ENCODE peak calls at places on chromosome 14, in eight cellular contexts. Y is natural killer cell, R is heart right ventricle, H is cardiac fibroblast, L is left lung, E is WTC11, A is choroid plexus epithelial cell, F is ascending aorta. G is an unnamed sample.

GRCh38 chr14:19799880-19800279 is 3.7 kb upstream of the OR4N2 start:
- DNase-seq in E (no peak), Y (no peak), F (no peak), L (no peak), A (no peak), R (no peak), H (no peak), G (no peak)

GRCh38 chr14:66563731-66564130 is 55.8 kb downstream of the GPHN start:
- DNase-seq in Y (no peak), R (no peak), A (no peak), E (no peak), F (no peak), L (no peak), H (no peak), G (no peak)

GRCh38 chr14:23068792-23069412 is 11.6 kb upstream of the CDH24 start:
- DNase-seq in H (peak), F (peak), A (peak), Y (peak), E (peak), R (no peak), L (peak), G (peak)

GRCh38 chr14:101665478-101666078 is 95.9 kb upstream of the PPP2R5C start:
- DNase-seq in E (peak), R (no peak), L (no peak), Y (no peak), A (peak), F (no peak), H (peak), G (peak)

GRCh38 chr14:89669209-89669608 is 252.2 kb upstream of the FOXN3 start:
- DNase-seq in H (no peak), F (no peak), Y (peak), R (no peak), E (no peak), A (no peak), L (peak), G (no peak)

GRCh38 chr14:77812028-77812427 is 12.1 kb downstream of the ADCK1 start:
- DNase-seq in H (no peak), Y (no peak), R (no peak), F (no peak), L (no peak), A (no peak), E (no peak), G (no peak)

GRCh38 chr14:56118611-56119181 is 485 bp downstream of the PELI2 start:
- DNase-seq in H (no peak), Y (peak), A (no peak), F (peak), R (peak), L (peak), E (no peak), G (no peak)

GRCh38 chr14:52241102-52241793 is 26.2 kb upstream of the PTGDR start:
- DNase-seq in Y (no peak), R (no peak), A (peak), F (no peak), E (no peak), H (peak), L (no peak), G (no peak)

GRCh38 chr14:56754966-56755365 is 55.3 kb downstream of the OTX2 start:
- DNase-seq in R (no peak), A (no peak), Y (no peak), F (no peak), E (no peak), H (no peak), L (no peak), G (no peak)

GRCh38 chr14:68358978-68359861 is 433.6 kb downstream of the ZFP36L1 start:
- DNase-seq in R (no peak), L (no peak), Y (no peak), H (no peak), A (no peak), E (no peak), F (no peak), G (no peak)

GRCh38 chr14:95275507-95275906 is 44.2 kb downstream of the CLMN start:
- DNase-seq in F (no peak), R (no peak), Y (no peak), H (no peak), A (no peak), E (no peak), L (no peak), G (no peak)

GRCh38 chr14:69363055-69363454 is 35.0 kb downstream of the ERH start:
- DNase-seq in F (peak), L (no peak), Y (no peak), H (peak), E (peak), A (peak), R (peak), G (no peak)

GRCh38 chr14:80055912-80056801 is 155.1 kb downstream of the DIO2 start:
- DNase-seq in F (no peak), E (peak), A (peak), Y (no peak), R (no peak), L (no peak), H (peak), G (peak)

GRCh38 chr14:100850841-100851585 is 25.1 kb downstream of the MEG3 start:
- DNase-seq in L (peak), R (peak), F (peak), E (peak), A (peak), H (peak), Y (peak), G (no peak)

GRCh38 chr14:22184157-22185025 is 404.6 kb downstream of the DAD1 start:
- DNase-seq in H (peak), F (no peak), L (no peak), Y (no peak), E (no peak), A (peak), R (no peak), G (no peak)

GRCh38 chr14:65351493-65352224 is 60.9 kb upstream of the FUT8 start:
- DNase-seq in H (no peak), L (no peak), R (no peak), A (no peak), E (no peak), F (no peak), Y (no peak), G (no peak)

GRCh38 chr14:21454843-21455550 is 926 bp downstream of the CHD8 start:
- DNase-seq in H (peak), A (peak), Y (no peak), F (no peak), E (no peak), R (no peak), L (no peak), G (no peak)

GRCh38 chr14:51419685-51420084 is 179.6 kb downstream of the TMX1 start:
- DNase-seq in A (no peak), Y (peak), H (no peak), E (no peak), L (no peak), R (no peak), F (no peak), G (no peak)

GRCh38 chr14:78446807-78447206 is 276.6 kb downstream of the NRXN3 start:
- DNase-seq in E (no peak), F (no peak), L (no peak), Y (no peak), A (peak), R (no peak), H (peak), G (no peak)

GRCh38 chr14:105168496-105168978 is at the start of gene JAG2:
- DNase-seq in F (no peak), Y (peak), H (no peak), A (peak), L (peak), E (peak), R (peak), G (no peak)

GRCh38 chr14:21343035-21343794 is 40.6 kb downstream of the SUPT16H start:
- DNase-seq in H (no peak), E (no peak), Y (no peak), L (no peak), F (no peak), A (peak), R (no peak), G (no peak)

GRCh38 chr14:76968621-76969063 is 59.9 kb downstream of the IRF2BPL start:
- DNase-seq in R (no peak), H (no peak), E (peak), L (no peak), Y (no peak), A (no peak), F (no peak), G (no peak)

GRCh38 chr14:64753374-64753773 is 49.1 kb downstream of the PLEKHG3 start:
- DNase-seq in A (no peak), Y (no peak), R (no peak), H (no peak), L (no peak), F (no peak), E (no peak), G (no peak)

GRCh38 chr14:26531894-26532293 is 65.9 kb downstream of the NOVA1 start:
- DNase-seq in E (no peak), R (no peak), A (peak), F (no peak), L (no peak), H (peak), Y (no peak), G (no peak)
- TF ChIP-seq CTCF in E (no peak), R (no peak), A (peak), F (no peak), L (no peak), H (peak), Y (no peak), G (no peak)

DNA sequence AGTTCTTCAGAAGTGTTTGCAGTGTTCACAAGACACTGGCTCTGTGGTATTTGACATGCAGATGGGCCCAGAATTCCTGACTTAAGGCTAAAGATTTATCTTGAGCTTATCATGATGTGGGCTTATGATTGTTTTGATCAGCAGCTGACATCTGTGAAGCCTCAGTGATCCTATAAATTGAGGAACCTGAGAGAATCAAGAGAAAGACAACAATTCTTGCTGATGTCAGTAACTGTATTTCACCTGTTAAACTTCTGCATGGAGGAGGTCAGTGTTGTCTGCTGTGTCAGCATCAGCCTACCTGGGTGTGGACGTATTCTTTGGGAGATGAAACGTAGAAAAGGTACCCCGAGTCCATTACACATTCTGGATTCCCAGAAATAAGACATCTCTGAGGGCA is 33.3 kb downstream of the TRAF3 start:
- DNase-seq in H (no peak), R (no peak), A (no peak), Y (no peak), F (no peak), E (no peak), L (no peak), G (no peak)
- TF ChIP-seq CTCF in H (no peak), R (no peak), A (no peak), Y (no peak), F (no peak), E (no peak), L (no peak), G (no peak)

DNA sequence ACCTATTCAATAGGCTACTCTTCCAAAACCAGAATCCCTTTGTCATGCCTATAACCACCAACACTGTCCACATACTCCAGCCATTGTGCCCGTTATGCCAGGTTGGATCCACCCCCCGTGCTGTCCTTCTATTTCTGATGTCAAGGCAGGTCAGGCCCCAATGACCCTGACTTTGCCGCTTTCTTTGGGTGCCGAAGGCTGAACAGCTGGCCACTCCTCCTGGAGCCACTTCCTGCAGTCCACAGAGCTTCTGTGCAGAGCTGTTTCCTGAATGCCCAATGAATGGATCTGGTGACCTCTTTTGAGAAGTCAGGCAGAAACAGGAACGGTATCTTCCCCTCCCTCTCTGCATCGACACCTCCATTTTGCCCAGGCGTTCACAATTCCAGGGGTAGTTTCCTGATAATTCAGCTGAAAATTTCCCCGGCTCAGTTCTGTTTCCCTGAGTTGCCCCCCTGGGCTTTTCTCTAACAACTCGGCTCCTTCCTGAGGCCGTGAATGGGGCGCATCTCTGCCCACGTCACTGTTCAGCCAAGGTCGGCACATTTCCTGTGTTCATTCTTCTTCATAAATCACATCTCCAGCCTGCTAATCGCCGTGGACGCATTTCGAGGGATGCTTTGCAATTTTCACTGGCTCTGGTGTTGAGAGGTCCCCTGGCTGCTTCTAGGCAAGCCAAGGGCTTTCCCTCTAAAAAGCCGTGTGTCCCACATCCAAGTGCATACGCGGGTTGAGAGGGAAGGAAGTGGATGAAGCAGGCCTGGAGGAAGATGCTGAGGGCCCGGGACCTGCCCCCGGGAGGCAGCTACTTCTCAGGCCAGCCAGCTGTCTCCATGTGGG is 86.4 kb downstream of the PAPOLA start:
- DNase-seq in H (no peak), E (no peak), L (no peak), A (no peak), Y (no peak), F (no peak), R (no peak), G (no peak)
- TF ChIP-seq CTCF in H (no peak), E (no peak), L (no peak), A (no peak), Y (no peak), F (no peak), R (no peak), G (no peak)

GRCh38 chr14:93115920-93116675 is at the start of gene ITPK1:
- DNase-seq in A (peak), F (peak), Y (peak), R (peak), L (peak), H (peak), E (peak), G (no peak)
- TF ChIP-seq CTCF in A (peak), F (peak), Y (peak), R (peak), L (peak), H (no peak), E (peak), G (peak)

DNA sequence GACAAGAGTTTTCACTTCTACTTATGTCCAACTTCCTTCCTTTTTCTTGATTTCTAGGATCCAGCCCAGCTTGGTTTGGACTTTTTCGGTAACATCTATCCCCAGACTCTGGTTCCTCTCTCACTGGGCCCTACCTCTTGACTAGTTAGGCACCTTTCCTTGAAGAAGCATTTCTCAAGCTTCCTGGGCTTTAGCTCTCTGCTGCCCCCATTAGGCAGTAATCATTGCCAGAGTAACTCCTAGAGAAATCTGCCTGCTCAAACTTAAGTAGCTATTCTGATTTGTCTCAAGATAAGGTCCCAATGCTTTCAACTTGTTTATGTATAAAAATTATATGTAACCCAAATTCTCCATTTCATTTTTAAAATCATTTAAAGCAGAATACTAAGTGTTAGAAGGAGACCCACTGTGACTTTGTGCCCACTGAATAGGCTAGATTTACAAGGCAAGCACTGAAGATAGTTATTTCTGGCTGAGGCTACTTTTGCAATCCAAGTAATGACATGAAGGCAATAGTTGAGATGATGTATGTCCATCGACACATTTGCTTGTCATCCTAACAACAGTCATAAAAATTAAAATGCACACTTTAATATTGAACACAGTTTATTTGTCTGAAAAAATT is 275.0 kb upstream of the G2E3 start:
- DNase-seq in E (peak), R (no peak), Y (no peak), F (no peak), A (peak), L (no peak), H (peak), G (no peak)
- TF ChIP-seq CTCF in E (no peak), R (peak), Y (no peak), F (no peak), A (peak), L (peak), H (peak), G (peak)

DNA sequence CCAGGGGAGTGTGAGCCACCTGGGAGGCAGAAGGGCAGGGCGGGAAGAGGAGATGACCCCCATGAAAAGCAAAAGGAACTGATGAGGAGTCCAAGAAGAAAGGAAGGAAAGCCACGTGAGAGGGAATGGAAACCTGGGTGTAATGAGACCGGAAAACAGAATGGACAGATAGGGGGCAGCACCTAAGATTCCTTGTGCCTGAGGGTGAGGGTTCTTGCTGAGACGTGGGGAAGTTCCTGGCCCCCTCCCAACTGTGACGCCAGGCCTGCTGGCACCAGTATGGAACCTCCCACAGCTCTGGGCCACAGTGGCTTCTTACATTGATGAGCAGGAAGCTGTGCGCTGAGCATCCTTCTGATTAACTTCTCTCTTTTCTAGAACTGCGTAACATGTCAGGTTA is 30.8 kb downstream of the TTC7B start:
- DNase-seq in E (peak), F (peak), A (peak), Y (no peak), H (peak), R (peak), L (peak), G (no peak)
- TF ChIP-seq CTCF in E (no peak), F (no peak), A (peak), Y (no peak), H (peak), R (no peak), L (no peak), G (peak)

G was measured in kidney epithelial cell.